ENCODE peak calls at places on chromosomes 5 and 9, in four cellular contexts. One of them, this sample, is unnamed.

GRCh38 chr9:107949058-107949457 is 459.5 kb upstream of the KLF4 start:
- DNase-seq in HepG2: no peak
- DNase-seq in GM12878: no peak
- DNase-seq in K562: no peak
- DNase-seq in this sample: no peak

GRCh38 chr5:82918311-82919031 is 158.7 kb downstream of the TMEM167A start:
- DNase-seq in HepG2: no peak
- DNase-seq in GM12878: no peak
- DNase-seq in K562: no peak
- DNase-seq in this sample: no peak

GRCh38 chr5:95841914-95842812 is 19.6 kb upstream of the GLRX start:
- DNase-seq in HepG2: peak; percentile 47
- DNase-seq in GM12878: no peak
- DNase-seq in K562: no peak
- DNase-seq in this sample: no peak

GRCh38 chr9:121463026-121463827 is 36.4 kb downstream of the GGTA1 start:
- DNase-seq in HepG2: peak; percentile 4
- DNase-seq in GM12878: no peak
- DNase-seq in K562: peak; percentile 68
- DNase-seq in this sample: peak; percentile 73

GRCh38 chr9:91567642-91568274 is 144.1 kb upstream of the NFIL3 start:
- DNase-seq in HepG2: no peak
- DNase-seq in GM12878: no peak
- DNase-seq in K562: no peak
- DNase-seq in this sample: no peak

GRCh38 chr5:131171276-131171815 is 602 bp downstream of the LYRM7 start:
- DNase-seq in HepG2: peak; percentile 27
- DNase-seq in GM12878: no peak
- DNase-seq in K562: peak; percentile 33
- DNase-seq in this sample: peak; percentile 13

GRCh38 chr9:96187108-96187695 is 114.8 kb downstream of the HSD17B3 start:
- DNase-seq in HepG2: no peak
- DNase-seq in GM12878: no peak
- DNase-seq in K562: no peak
- DNase-seq in this sample: peak; percentile 23

GRCh38 chr9:114317665-114318357 is 5.1 kb upstream of the ORM1 start:
- DNase-seq in HepG2: no peak
- DNase-seq in GM12878: no peak
- DNase-seq in K562: no peak
- DNase-seq in this sample: peak; percentile 4

GRCh38 chr9:7780261-7780988 is 19.2 kb downstream of the DMAC1 start:
- DNase-seq in HepG2: no peak
- DNase-seq in GM12878: no peak
- DNase-seq in K562: no peak
- DNase-seq in this sample: no peak

GRCh38 chr5:168015506-168015905 is 275.9 kb upstream of the WWC1 start:
- DNase-seq in HepG2: no peak
- DNase-seq in GM12878: no peak
- DNase-seq in K562: no peak
- DNase-seq in this sample: no peak

GRCh38 chr9:137430723-137431415 is 7.7 kb downstream of the NOXA1 start:
- DNase-seq in HepG2: no peak
- DNase-seq in GM12878: no peak
- DNase-seq in K562: no peak
- DNase-seq in this sample: no peak

GRCh38 chr9:18386091-18386490 is 87.9 kb upstream of the ADAMTSL1 start:
- DNase-seq in HepG2: no peak
- DNase-seq in GM12878: no peak
- DNase-seq in K562: no peak
- DNase-seq in this sample: no peak

GRCh38 chr5:172412724-172413260 is 41.5 kb downstream of the SH3PXD2B start:
- DNase-seq in HepG2: no peak
- DNase-seq in GM12878: peak; percentile 16
- DNase-seq in K562: no peak
- DNase-seq in this sample: no peak

GRCh38 chr9:129619787-129620668 is 873 bp downstream of the C9orf50 start:
- DNase-seq in HepG2: no peak
- DNase-seq in GM12878: no peak
- DNase-seq in K562: peak; percentile 74
- DNase-seq in this sample: no peak

GRCh38 chr5:63928451-63928850 is 33.8 kb downstream of the HTR1A start:
- DNase-seq in HepG2: no peak
- DNase-seq in GM12878: no peak
- DNase-seq in K562: no peak
- DNase-seq in this sample: no peak

GRCh38 chr9:14399736-14400657 is 86.1 kb upstream of the NFIB start:
- DNase-seq in HepG2: no peak
- DNase-seq in GM12878: no peak
- DNase-seq in K562: no peak
- DNase-seq in this sample: no peak

GRCh38 chr5:109756543-109757186 is 66.9 kb downstream of the MAN2A1 start:
- DNase-seq in HepG2: no peak
- DNase-seq in GM12878: no peak
- DNase-seq in K562: no peak
- DNase-seq in this sample: no peak

GRCh38 chr9:14296462-14296861 is 17.5 kb downstream of the NFIB start:
- DNase-seq in HepG2: no peak
- DNase-seq in GM12878: no peak
- DNase-seq in K562: no peak
- DNase-seq in this sample: no peak

GRCh38 chr5:71891856-71892255 is 172.8 kb downstream of the CARTPT start:
- DNase-seq in HepG2: no peak
- DNase-seq in GM12878: no peak
- DNase-seq in K562: no peak
- DNase-seq in this sample: no peak

GRCh38 chr5:108579236-108579635 is 168.5 kb upstream of the FER start:
- DNase-seq in HepG2: no peak
- DNase-seq in GM12878: no peak
- DNase-seq in K562: no peak
- DNase-seq in this sample: no peak

GRCh38 chr9:116333254-116333653 is 179.7 kb downstream of the PAPPA start:
- DNase-seq in HepG2: no peak
- DNase-seq in GM12878: no peak
- DNase-seq in K562: no peak
- DNase-seq in this sample: no peak

GRCh38 chr9:107588393-107588792 is 98.8 kb upstream of the KLF4 start:
- DNase-seq in HepG2: no peak
- DNase-seq in GM12878: no peak
- DNase-seq in K562: no peak
- DNase-seq in this sample: no peak

GRCh38 chr5:17146280-17146841 is 71.1 kb upstream of the BASP1 start:
- DNase-seq in HepG2: no peak
- DNase-seq in GM12878: no peak
- DNase-seq in K562: no peak
- DNase-seq in this sample: no peak
- TF ChIP-seq BHLHE40 in HepG2: no peak
- TF ChIP-seq BHLHE40 in GM12878: no peak
- TF ChIP-seq BHLHE40 in K562: no peak
- TF ChIP-seq BHLHE40 in this sample: no peak

GRCh38 chr5:174589011-174589410 is 135.4 kb upstream of the MSX2 start:
- DNase-seq in HepG2: no peak
- DNase-seq in GM12878: no peak
- DNase-seq in K562: no peak
- DNase-seq in this sample: no peak
- TF ChIP-seq FOXM1 in HepG2: no peak
- TF ChIP-seq FOXM1 in GM12878: no peak
- TF ChIP-seq FOXM1 in K562: no peak
- TF ChIP-seq FOXM1 in this sample: no peak

DNA sequence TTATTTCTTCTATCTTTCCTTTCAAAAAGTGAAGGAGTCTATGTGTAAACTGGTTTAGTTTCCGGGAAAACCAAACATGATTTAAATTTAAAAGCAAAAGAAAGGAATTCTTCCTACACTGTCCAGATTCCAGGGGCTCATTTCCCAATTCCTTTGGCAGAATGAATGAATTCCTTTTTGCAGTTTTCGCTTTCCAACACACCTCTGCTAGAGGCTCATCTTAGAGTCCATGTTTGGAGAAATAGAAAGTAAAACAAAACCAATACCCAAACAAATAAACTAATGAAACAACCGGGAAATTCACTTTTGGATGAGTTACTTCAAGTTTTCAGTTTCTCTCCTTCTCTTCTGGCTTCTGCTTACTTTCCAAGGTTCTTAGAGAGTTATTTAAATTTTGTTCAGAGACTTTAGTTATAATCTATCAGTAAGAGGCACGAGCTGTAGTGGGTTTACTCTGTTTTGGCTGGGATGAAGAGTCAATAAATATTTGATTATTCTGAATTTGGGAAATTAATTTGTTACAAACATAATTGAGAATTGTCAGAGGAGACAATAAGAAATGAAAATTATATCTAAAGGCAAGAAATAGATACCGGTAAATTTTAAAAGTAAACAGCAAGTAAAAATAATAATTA is 365.0 kb upstream of the CDH9 start:
- DNase-seq in HepG2: no peak
- DNase-seq in GM12878: no peak
- DNase-seq in K562: no peak
- DNase-seq in this sample: no peak
- TF ChIP-seq FOXK2 in HepG2: no peak
- TF ChIP-seq FOXK2 in GM12878: no peak
- TF ChIP-seq FOXK2 in K562: no peak
- TF ChIP-seq FOXK2 in this sample: no peak

GRCh38 chr5:60687927-60688720 is 11.8 kb downstream of the DEPDC1B start:
- DNase-seq in HepG2: peak; percentile 85
- DNase-seq in GM12878: no peak
- DNase-seq in K562: peak; percentile 67
- DNase-seq in this sample: peak; percentile 53
- TF ChIP-seq BHLHE40 in HepG2: no peak
- TF ChIP-seq BHLHE40 in GM12878: no peak
- TF ChIP-seq BHLHE40 in K562: no peak
- TF ChIP-seq BHLHE40 in this sample: no peak

GRCh38 chr5:154465169-154465568 is 12.9 kb downstream of the HAND1 start:
- DNase-seq in HepG2: peak; percentile 71
- DNase-seq in GM12878: no peak
- DNase-seq in K562: peak; percentile 27
- DNase-seq in this sample: no peak
- TF ChIP-seq FOXM1 in HepG2: no peak
- TF ChIP-seq FOXM1 in GM12878: no peak
- TF ChIP-seq FOXM1 in K562: no peak
- TF ChIP-seq FOXM1 in this sample: no peak

This sample was measured in HEK293T.